ENCODE peak calls at places on chromosome 1, in four cellular contexts. E is GM12878, K is HepG2, B is K562. S is an unnamed sample.

GRCh38 chr1:167276969-167277368 is 56.3 kb downstream of the POU2F1 start:
- DNase-seq in E (peak), K (no peak), B (no peak), S (no peak)

GRCh38 chr1:189908113-189908512 is 569.6 kb downstream of the BRINP3 start:
- DNase-seq in K (no peak), B (no peak), E (no peak), S (no peak)

GRCh38 chr1:94142022-94142421 is 21.1 kb upstream of the ABCA4 start:
- DNase-seq in K (no peak), E (no peak), B (no peak), S (no peak)

GRCh38 chr1:169368406-169368769 is 393 bp downstream of the BLZF1 start:
- DNase-seq in B (peak), K (peak), E (peak), S (peak)

GRCh38 chr1:116881879-116882520 is 27.7 kb upstream of the PTGFRN start:
- DNase-seq in K (peak), B (peak), E (no peak), S (peak)

GRCh38 chr1:68329096-68329835 is 96.9 kb upstream of the WLS start:
- DNase-seq in E (no peak), K (no peak), B (no peak), S (no peak)

GRCh38 chr1:19854866-19855265 is 27.3 kb upstream of the OTUD3 start:
- DNase-seq in K (no peak), B (no peak), E (no peak), S (no peak)

GRCh38 chr1:173779946-173780345 is 44.5 kb upstream of the DARS2 start:
- DNase-seq in K (no peak), E (no peak), B (no peak), S (no peak)

GRCh38 chr1:9120312-9120958 is 8.5 kb downstream of the GPR157 start:
- DNase-seq in E (no peak), B (no peak), K (no peak), S (no peak)

GRCh38 chr1:117414943-117415342 is 47.7 kb downstream of the MAN1A2 start:
- DNase-seq in B (no peak), E (no peak), K (no peak), S (no peak)

GRCh38 chr1:201610806-201611205 is 71.9 kb downstream of the NAV1 start:
- DNase-seq in K (no peak), E (no peak), B (no peak), S (no peak)

GRCh38 chr1:225428879-225429455 is 1.1 kb upstream of the LBR start:
- DNase-seq in E (peak), B (no peak), K (no peak), S (no peak)

GRCh38 chr1:231878737-231879136 is 252.1 kb downstream of the DISC1 start:
- DNase-seq in E (no peak), B (no peak), K (no peak), S (no peak)

GRCh38 chr1:226548281-226549093 is at the start of gene STUM:
- DNase-seq in B (no peak), E (no peak), K (no peak), S (peak)
- TF ChIP-seq FOXK2 in B (no peak), E (no peak), K (no peak), S (no peak)

DNA sequence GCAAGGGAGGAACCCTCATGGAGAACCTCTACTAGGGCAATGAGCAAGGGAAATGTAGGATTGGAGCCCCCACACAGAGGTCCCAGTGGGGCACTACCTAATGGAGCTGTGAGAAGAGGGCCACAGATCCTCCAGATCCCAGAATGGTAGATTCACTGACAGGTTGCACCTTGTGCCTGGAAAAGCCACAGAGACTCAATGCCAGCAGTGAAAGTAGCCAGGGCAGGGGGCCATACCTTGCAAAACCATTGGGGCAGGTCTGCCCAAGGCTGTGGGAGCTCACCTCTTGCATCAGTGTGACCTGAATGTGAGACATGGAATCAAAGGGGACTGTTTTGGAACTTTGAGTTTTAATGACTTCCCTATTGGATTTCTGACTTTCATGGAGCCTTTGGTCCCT is 17.9 kb downstream of the CFH start:
- DNase-seq in K (no peak), E (no peak), B (no peak), S (no peak)
- TF ChIP-seq FOXK2 in K (no peak), E (no peak), B (no peak), S (no peak)

DNA sequence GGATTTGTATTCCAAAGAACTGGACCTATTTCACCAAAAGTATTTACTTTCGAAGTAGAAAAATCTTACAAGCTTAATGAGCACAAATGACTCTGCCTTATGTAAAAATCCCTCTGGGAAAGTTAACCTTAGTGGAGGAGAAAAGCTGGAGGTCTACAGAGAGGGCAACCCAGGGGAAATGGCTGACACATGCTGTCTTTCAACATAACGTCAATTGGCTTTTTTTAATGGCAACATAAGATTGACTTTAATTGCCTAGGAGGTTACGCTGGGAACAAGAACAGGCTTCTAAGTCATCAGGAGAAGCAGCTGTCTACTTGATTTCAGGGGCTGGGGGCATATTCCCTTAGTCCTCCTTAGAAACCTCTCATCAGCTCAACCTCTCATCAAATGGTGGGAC is 52.3 kb downstream of the UTP25 start:
- DNase-seq in B (no peak), E (no peak), K (no peak), S (no peak)
- TF ChIP-seq FOXK2 in B (no peak), E (no peak), K (no peak), S (no peak)

DNA sequence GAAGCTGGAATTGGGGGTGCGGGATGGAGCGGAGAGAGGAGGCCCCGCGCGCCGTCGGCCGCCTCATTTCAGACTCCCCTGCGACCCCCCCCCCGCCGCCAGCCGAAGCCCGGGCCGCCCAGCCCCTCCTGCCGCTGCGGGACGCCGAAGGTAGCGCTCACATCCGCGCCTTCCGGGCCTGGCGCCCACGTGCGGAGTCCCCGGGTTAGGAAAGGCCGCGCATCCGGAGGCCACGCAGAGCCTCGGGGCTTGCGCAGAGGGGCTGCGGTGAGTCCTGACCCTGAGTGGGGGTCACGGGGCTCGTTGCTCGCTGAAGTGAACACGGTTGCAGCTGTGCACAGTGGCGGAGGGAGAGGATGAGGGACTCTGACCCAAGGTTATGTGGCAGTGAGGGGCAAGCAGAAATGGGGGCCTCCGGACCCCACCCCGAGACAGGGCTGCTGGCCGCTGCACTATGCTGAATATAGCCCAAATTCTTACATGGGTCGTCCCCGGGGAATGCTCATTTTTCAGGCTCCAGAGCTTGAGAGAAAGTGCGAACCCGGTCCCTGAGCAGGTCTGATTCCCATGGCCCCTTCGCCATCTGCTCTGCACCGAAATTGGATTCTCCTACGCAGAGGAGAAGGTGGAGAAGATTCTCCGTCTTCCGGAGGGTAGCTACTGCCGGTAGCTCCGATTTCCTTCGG is 691 bp upstream of the ZNF496 start:
- DNase-seq in B (peak), E (no peak), K (no peak), S (peak)
- TF ChIP-seq FOXK2 in B (no peak), E (no peak), K (no peak), S (no peak)

GRCh38 chr1:184166495-184166894 is 115.0 kb downstream of the TSEN15 start:
- DNase-seq in B (no peak), E (no peak), K (no peak), S (no peak)

GRCh38 chr1:184162266-184162665 is 110.7 kb downstream of the TSEN15 start:
- DNase-seq in E (no peak), B (no peak), K (no peak), S (no peak)

GRCh38 chr1:184164529-184164928 is 113.0 kb downstream of the TSEN15 start:
- DNase-seq in B (no peak), E (no peak), K (no peak), S (no peak)

GRCh38 chr1:184160942-184161698 is 109.6 kb downstream of the TSEN15 start:
- DNase-seq in E (peak), K (no peak), B (no peak), S (no peak)

DNA sequence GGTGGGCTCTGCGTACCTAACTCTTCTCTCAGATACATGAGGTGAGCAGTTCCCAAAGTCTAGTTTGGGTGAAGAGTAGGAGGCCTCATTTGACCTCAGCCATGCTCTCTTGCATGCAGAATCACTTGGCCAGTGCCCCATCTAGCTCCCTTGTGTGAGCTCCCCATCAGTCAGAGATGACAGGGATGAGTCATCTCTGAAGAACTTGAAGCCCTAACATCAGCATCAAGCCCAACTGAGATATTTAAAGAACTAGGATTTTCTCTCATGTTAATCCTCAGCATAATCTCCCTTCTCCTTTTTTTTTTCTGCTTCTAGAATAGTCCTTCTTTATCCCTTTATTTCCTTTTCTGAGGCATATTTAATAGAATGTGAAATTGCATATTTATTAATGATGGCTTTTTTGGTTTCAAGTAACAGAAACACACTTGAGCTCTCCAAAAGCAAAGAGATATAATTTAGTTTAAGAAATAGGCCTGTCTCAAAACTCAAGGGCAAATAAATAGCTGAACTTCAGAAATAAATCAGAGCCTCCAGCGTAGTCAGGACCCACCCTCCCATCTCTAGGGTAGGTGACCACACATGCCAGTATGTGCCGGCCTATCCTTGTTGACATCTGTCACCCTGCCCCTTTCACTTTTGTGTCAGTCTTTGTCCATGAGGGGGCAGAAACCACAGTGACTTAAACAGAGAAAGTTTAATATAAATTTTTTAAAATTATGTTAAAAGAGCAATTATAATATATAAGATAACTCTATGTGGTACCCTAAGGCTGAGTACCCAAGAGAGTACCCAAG is 112.3 kb downstream of the TSEN15 start:
- DNase-seq in B (no peak), K (no peak), E (peak), S (no peak)
- TF ChIP-seq FOXK2 in B (no peak), K (no peak), E (no peak), S (no peak)

GRCh38 chr1:221630236-221630635 is 111.7 kb downstream of the DUSP10 start:
- DNase-seq in E (no peak), B (no peak), K (no peak), S (no peak)
- TF ChIP-seq FOXK2 in E (no peak), B (no peak), K (no peak), S (no peak)

GRCh38 chr1:43265431-43265830 is 4.4 kb upstream of the TMEM125 start:
- DNase-seq in B (no peak), K (no peak), E (no peak), S (no peak)

GRCh38 chr1:43266881-43267280 is 2.9 kb upstream of the TMEM125 start:
- DNase-seq in E (no peak), B (no peak), K (no peak), S (no peak)

GRCh38 chr1:43267291-43267805 is 2.4 kb upstream of the TMEM125 start:
- DNase-seq in E (no peak), B (peak), K (no peak), S (no peak)

GRCh38 chr1:43269627-43270375 is at the start of gene TMEM125:
- DNase-seq in B (peak), K (no peak), E (no peak), S (no peak)

GRCh38 chr1:43267818-43268425 is 1.9 kb upstream of the TMEM125 start:
- DNase-seq in B (no peak), K (no peak), E (no peak), S (no peak)
- TF ChIP-seq FOXK2 in B (no peak), K (no peak), E (no peak), S (no peak)